ENCODE peak calls at places on chromosome 6, in four cellular contexts. T is HepG2, S is H1, J is GM12878. L is an unnamed sample.

GRCh38 chr6:17914651-17915050 is 72.8 kb downstream of the KIF13A start:
- DNase-seq in T (no peak), S (no peak), J (no peak), L (no peak)

GRCh38 chr6:109315331-109316129 is 66.7 kb downstream of the CD164 start:
- DNase-seq in T (no peak), S (no peak), J (no peak), L (no peak)

GRCh38 chr6:27049863-27050781 is 197.4 kb upstream of the PRSS16 start:
- DNase-seq in T (no peak), S (no peak), J (no peak), L (no peak)

GRCh38 chr6:151958332-151958731 is 150.8 kb downstream of the ESR1 start:
- DNase-seq in T (no peak), S (no peak), J (no peak), L (no peak)

GRCh38 chr6:119655124-119655523 is 305.6 kb upstream of the MAN1A1 start:
- DNase-seq in T (no peak), S (no peak), J (no peak), L (no peak)

GRCh38 chr6:1094306-1094705 is 217.6 kb upstream of the FOXQ1 start:
- DNase-seq in T (no peak), S (no peak), J (no peak), L (no peak)

GRCh38 chr6:44156494-44157151 is 2.0 kb upstream of the CAPN11 start:
- DNase-seq in T (peak; percentile 97), S (no peak), J (no peak), L (no peak)

GRCh38 chr6:84687487-84687886 is 76.9 kb downstream of the TBX18 start:
- DNase-seq in T (no peak), S (no peak), J (no peak), L (peak; percentile 1)

GRCh38 chr6:41462980-41463930 is 82.9 kb upstream of the FOXP4 start:
- DNase-seq in T (peak; percentile 77), S (no peak), J (no peak), L (no peak)

GRCh38 chr6:2877057-2877882 is 25.8 kb downstream of the SERPINB9 start:
- DNase-seq in T (peak; percentile 85), S (no peak), J (no peak), L (no peak)

GRCh38 chr6:102581378-102582124 is 1188.0 kb downstream of the GRIK2 start:
- DNase-seq in T (no peak), S (no peak), J (no peak), L (no peak)

GRCh38 chr6:19753822-19754221 is 83.3 kb upstream of the ID4 start:
- DNase-seq in T (no peak), S (no peak), J (no peak), L (no peak)

GRCh38 chr6:44653761-44654218 is 266.3 kb downstream of the CDC5L start:
- DNase-seq in T (no peak), S (no peak), J (no peak), L (no peak)

GRCh38 chr6:35400901-35401311 is 51.2 kb upstream of the FANCE start:
- DNase-seq in T (no peak), S (no peak), J (no peak), L (no peak)

GRCh38 chr6:107692351-107692750 is 131.8 kb downstream of the SCML4 start:
- DNase-seq in T (no peak), S (no peak), J (no peak), L (no peak)

GRCh38 chr6:37339911-37340638 is 13.7 kb upstream of the RNF8 start:
- DNase-seq in T (no peak), S (no peak), J (no peak), L (no peak)

GRCh38 chr6:13044390-13044789 is 283.9 kb downstream of the TBC1D7 start:
- DNase-seq in T (peak; percentile 5), S (peak; percentile 5), J (no peak), L (peak; percentile 15)

GRCh38 chr6:168102093-168102985 is 23.3 kb upstream of the FRMD1 start:
- DNase-seq in T (no peak), S (no peak), J (no peak), L (no peak)

GRCh38 chr6:137848672-137849071 is 18.4 kb upstream of the TNFAIP3 start:
- DNase-seq in T (peak; percentile 78), S (no peak), J (no peak), L (no peak)

GRCh38 chr6:131317516-131317915 is 182.2 kb downstream of the AKAP7 start:
- DNase-seq in T (no peak), S (no peak), J (no peak), L (no peak)

GRCh38 chr6:93787841-93788240 is 368.5 kb upstream of the EPHA7 start:
- DNase-seq in T (no peak), S (no peak), J (no peak), L (no peak)

GRCh38 chr6:62445521-62445920 is 159.5 kb upstream of the KHDRBS2 start:
- DNase-seq in T (no peak), S (no peak), J (no peak), L (no peak)

GRCh38 chr6:169725270-169726048 is 1.2 kb upstream of the PHF10 start:
- DNase-seq in T (peak; percentile 97), S (no peak), J (no peak), L (no peak)

GRCh38 chr6:14129572-14129971 is 12.0 kb downstream of the CD83 start:
- DNase-seq in T (peak; percentile 70), S (peak; percentile 27), J (no peak), L (peak; percentile 61)

GRCh38 chr6:159077123-159077522 is 32.3 kb upstream of the TAGAP start:
- DNase-seq in T (no peak), S (no peak), J (no peak), L (no peak)

GRCh38 chr6:69732640-69733039 is 64.2 kb downstream of the LMBRD1 start:
- DNase-seq in T (no peak), S (no peak), J (peak; percentile 11), L (no peak)

GRCh38 chr6:4253604-4254211 is 118.3 kb upstream of the ECI2 start:
- DNase-seq in T (peak; percentile 20), S (no peak), J (no peak), L (no peak)

GRCh38 chr6:160300076-160300695 is 41.6 kb upstream of the SLC22A2 start:
- DNase-seq in T (peak; percentile 28), S (no peak), J (no peak), L (no peak)
- TF ChIP-seq SUZ12 in T (no peak), S (no peak), J (no peak), L (no peak)

GRCh38 chr6:106470316-106470715 is 109.8 kb downstream of the CRYBG1 start:
- DNase-seq in T (no peak), S (no peak), J (no peak), L (no peak)
- TF ChIP-seq ZNF274 in T (no peak), S (no peak), J (no peak), L (no peak)

DNA sequence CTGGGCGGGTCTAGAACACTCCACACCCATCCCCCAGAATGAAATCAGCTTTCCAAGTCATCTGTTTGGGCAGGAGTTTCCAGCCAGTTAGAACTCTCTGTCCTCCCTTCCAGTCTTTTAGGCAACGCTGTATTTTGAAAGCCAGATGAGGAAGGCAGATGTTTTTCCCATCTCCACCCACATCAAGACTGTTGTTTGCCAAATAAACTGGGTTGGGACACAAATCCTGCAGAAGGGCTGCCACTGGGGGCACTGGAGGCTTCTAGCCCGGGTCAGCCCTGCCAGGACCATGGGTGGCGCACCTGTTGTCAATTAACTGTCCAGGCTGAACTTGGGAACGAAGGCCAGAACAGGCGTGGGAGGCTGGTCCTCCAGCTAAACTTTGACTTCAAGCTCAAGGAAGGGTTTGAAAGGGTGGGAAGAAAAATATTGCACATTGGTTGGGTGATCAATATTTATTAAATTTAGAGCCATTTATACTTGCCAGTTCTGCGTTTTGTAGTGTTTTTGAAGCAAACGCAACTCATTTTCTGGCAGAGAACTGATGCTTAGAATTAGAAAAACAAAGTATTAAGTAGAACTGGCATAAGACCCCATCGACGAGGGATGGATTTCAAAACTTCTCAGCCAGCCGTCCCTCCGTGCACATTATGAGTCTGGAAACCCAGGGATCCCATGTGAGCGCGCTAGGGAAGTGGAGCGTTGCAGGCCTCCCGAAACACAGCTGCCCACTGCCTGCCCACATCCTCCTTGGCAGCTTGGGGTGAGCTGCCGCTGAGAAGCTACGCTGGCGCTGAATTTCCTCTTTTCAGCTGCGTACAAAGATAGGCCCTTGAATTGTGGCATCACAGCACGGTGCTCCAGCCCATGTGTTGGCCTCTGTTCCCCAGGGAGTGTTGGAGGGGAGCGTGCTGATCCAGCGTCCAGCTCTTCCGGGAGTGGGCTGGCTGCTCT is 297.4 kb downstream of the QKI start:
- DNase-seq in T (peak; percentile 11), S (no peak), J (peak; percentile 72), L (no peak)
- TF ChIP-seq SUZ12 in T (no peak), S (no peak), J (no peak), L (no peak)

GRCh38 chr6:33761922-33762629 is 15.4 kb upstream of the IP6K3 start:
- DNase-seq in T (peak; percentile 87), S (no peak), J (no peak), L (no peak)
- TF ChIP-seq ZNF274 in T (peak; percentile 77), S (no peak), J (no peak), L (no peak)

GRCh38 chr6:117677553-117678131 is 2.4 kb downstream of the NUS1 start:
- DNase-seq in T (no peak), S (no peak), J (no peak), L (no peak)

GRCh38 chr6:117681321-117681720 is 6.1 kb downstream of the NUS1 start:
- DNase-seq in T (no peak), S (no peak), J (no peak), L (no peak)

GRCh38 chr6:117674503-117674902 is 766 bp upstream of the NUS1 start:
- DNase-seq in T (no peak), S (no peak), J (no peak), L (no peak)

GRCh38 chr6:117674991-117675657 is at the start of gene NUS1:
- DNase-seq in T (peak; percentile 97), S (peak; percentile 92), J (peak; percentile 88), L (peak; percentile 91)

GRCh38 chr6:117676577-117677218 is 1.4 kb downstream of the NUS1 start:
- DNase-seq in T (no peak), S (no peak), J (no peak), L (no peak)
- TF ChIP-seq SUZ12 in T (no peak), S (no peak), J (no peak), L (no peak)

L was measured in NT2/D1.